ENCODE peak calls at places on chromosomes 11 and 22, in six cellular contexts. One of them, this sample, is unnamed. For H3K27me3, the result is how much of the 10 kb centered on the place peaks cover.

GRCh38 chr11:47340010-47340409 is 12.5 kb downstream of the MYBPC3 start:
- DNase-seq in RWPE2: no peak
- DNase-seq in PC-9: no peak
- DNase-seq in psoas muscle: no peak
- DNase-seq in body of pancreas: no peak
- DNase-seq in tibial nerve: no peak
- DNase-seq in this sample: no peak

GRCh38 chr11:1036303-1036923 is at the start of gene MUC6:
- DNase-seq in RWPE2: no peak
- DNase-seq in PC-9: no peak
- DNase-seq in psoas muscle: no peak
- DNase-seq in body of pancreas: peak
- DNase-seq in tibial nerve: no peak
- DNase-seq in this sample: no peak

GRCh38 chr11:122556605-122557004 is 98.9 kb upstream of the UBASH3B start:
- DNase-seq in RWPE2: no peak
- DNase-seq in PC-9: peak
- DNase-seq in psoas muscle: peak
- DNase-seq in body of pancreas: no peak
- DNase-seq in tibial nerve: no peak
- DNase-seq in this sample: no peak

GRCh38 chr22:38085056-38085455 is 1.1 kb upstream of the SLC16A8 start:
- DNase-seq in RWPE2: no peak
- DNase-seq in PC-9: no peak
- DNase-seq in psoas muscle: peak
- DNase-seq in body of pancreas: no peak
- DNase-seq in tibial nerve: no peak
- DNase-seq in this sample: no peak

GRCh38 chr11:124174001-124174400 is 9.1 kb upstream of the OR10D3 start:
- DNase-seq in RWPE2: no peak
- DNase-seq in PC-9: no peak
- DNase-seq in psoas muscle: no peak
- DNase-seq in body of pancreas: peak
- DNase-seq in tibial nerve: no peak
- DNase-seq in this sample: no peak

GRCh38 chr11:126408901-126409670 is 53.6 kb downstream of the ST3GAL4 start:
- DNase-seq in RWPE2: no peak
- DNase-seq in PC-9: no peak
- DNase-seq in psoas muscle: no peak
- DNase-seq in body of pancreas: no peak
- DNase-seq in tibial nerve: no peak
- DNase-seq in this sample: no peak

GRCh38 chr11:37503411-37504065 is 905.5 kb upstream of the RAG2 start:
- DNase-seq in RWPE2: no peak
- DNase-seq in PC-9: no peak
- DNase-seq in psoas muscle: no peak
- DNase-seq in body of pancreas: no peak
- DNase-seq in tibial nerve: no peak
- DNase-seq in this sample: no peak

GRCh38 chr11:10329935-10330334 is 25.1 kb downstream of the ADM start:
- DNase-seq in RWPE2: no peak
- DNase-seq in PC-9: no peak
- DNase-seq in psoas muscle: no peak
- DNase-seq in body of pancreas: no peak
- DNase-seq in tibial nerve: no peak
- DNase-seq in this sample: no peak

GRCh38 chr22:24061124-24061684 is 50.1 kb downstream of the CABIN1 start:
- DNase-seq in RWPE2: no peak
- DNase-seq in PC-9: no peak
- DNase-seq in psoas muscle: no peak
- DNase-seq in body of pancreas: no peak
- DNase-seq in tibial nerve: no peak
- DNase-seq in this sample: no peak

GRCh38 chr22:17949926-17950473 is 74.4 kb downstream of the MICAL3 start:
- DNase-seq in RWPE2: no peak
- DNase-seq in PC-9: no peak
- DNase-seq in psoas muscle: no peak
- DNase-seq in body of pancreas: no peak
- DNase-seq in tibial nerve: no peak
- DNase-seq in this sample: no peak

GRCh38 chr22:24450600-24450999 is 23.2 kb downstream of the ADORA2A start:
- DNase-seq in RWPE2: peak
- DNase-seq in PC-9: no peak
- DNase-seq in psoas muscle: no peak
- DNase-seq in body of pancreas: no peak
- DNase-seq in tibial nerve: no peak
- DNase-seq in this sample: peak

GRCh38 chr11:75626692-75627536 is 41.9 kb downstream of the MAP6 start:
- DNase-seq in RWPE2: no peak
- DNase-seq in PC-9: no peak
- DNase-seq in psoas muscle: no peak
- DNase-seq in body of pancreas: no peak
- DNase-seq in tibial nerve: no peak
- DNase-seq in this sample: no peak

GRCh38 chr22:29700949-29701927 is 18.6 kb upstream of the CABP7 start:
- DNase-seq in RWPE2: no peak
- DNase-seq in PC-9: peak
- DNase-seq in psoas muscle: no peak
- DNase-seq in body of pancreas: peak
- DNase-seq in tibial nerve: no peak
- DNase-seq in this sample: no peak

GRCh38 chr11:89491141-89491690 is at the start of gene NOX4:
- DNase-seq in RWPE2: peak
- DNase-seq in PC-9: no peak
- DNase-seq in psoas muscle: peak
- DNase-seq in body of pancreas: peak
- DNase-seq in tibial nerve: peak
- DNase-seq in this sample: peak

GRCh38 chr11:37718431-37718999 is 1120.5 kb upstream of the RAG2 start:
- DNase-seq in RWPE2: no peak
- DNase-seq in PC-9: no peak
- DNase-seq in psoas muscle: no peak
- DNase-seq in body of pancreas: no peak
- DNase-seq in tibial nerve: no peak
- DNase-seq in this sample: no peak

GRCh38 chr11:45507916-45508315 is 157.5 kb downstream of the CHST1 start:
- DNase-seq in RWPE2: no peak
- DNase-seq in PC-9: no peak
- DNase-seq in psoas muscle: no peak
- DNase-seq in body of pancreas: no peak
- DNase-seq in tibial nerve: no peak
- DNase-seq in this sample: no peak

GRCh38 chr22:29559853-29560252 is 6.3 kb upstream of the THOC5 start:
- DNase-seq in RWPE2: no peak
- DNase-seq in PC-9: no peak
- DNase-seq in psoas muscle: no peak
- DNase-seq in body of pancreas: no peak
- DNase-seq in tibial nerve: no peak
- DNase-seq in this sample: no peak

GRCh38 chr11:2266586-2267305 is 3.6 kb downstream of the ASCL2 start:
- DNase-seq in RWPE2: peak
- DNase-seq in PC-9: no peak
- DNase-seq in psoas muscle: no peak
- DNase-seq in body of pancreas: no peak
- DNase-seq in tibial nerve: no peak
- DNase-seq in this sample: no peak
- H3K27me3 ChIP-seq in RWPE2: under half
- H3K27me3 ChIP-seq in PC-9: under half
- H3K27me3 ChIP-seq in psoas muscle: under half
- H3K27me3 ChIP-seq in body of pancreas: under half
- H3K27me3 ChIP-seq in tibial nerve: under half
- H3K27me3 ChIP-seq in this sample: half or more

GRCh38 chr11:119728226-119728626 is 774 bp downstream of the NECTIN1 start:
- DNase-seq in RWPE2: no peak
- DNase-seq in PC-9: peak
- DNase-seq in psoas muscle: no peak
- DNase-seq in body of pancreas: no peak
- DNase-seq in tibial nerve: no peak
- DNase-seq in this sample: no peak
- H3K27me3 ChIP-seq in RWPE2: under half
- H3K27me3 ChIP-seq in PC-9: under half
- H3K27me3 ChIP-seq in psoas muscle: under half
- H3K27me3 ChIP-seq in body of pancreas: under half
- H3K27me3 ChIP-seq in tibial nerve: under half
- H3K27me3 ChIP-seq in this sample: under half

GRCh38 chr11:33863418-33864172 is 28.3 kb downstream of the LMO2 start:
- DNase-seq in RWPE2: no peak
- DNase-seq in PC-9: no peak
- DNase-seq in psoas muscle: no peak
- DNase-seq in body of pancreas: no peak
- DNase-seq in tibial nerve: no peak
- DNase-seq in this sample: no peak
- H3K27me3 ChIP-seq in RWPE2: under half
- H3K27me3 ChIP-seq in PC-9: half or more
- H3K27me3 ChIP-seq in psoas muscle: under half
- H3K27me3 ChIP-seq in body of pancreas: under half
- H3K27me3 ChIP-seq in tibial nerve: under half
- H3K27me3 ChIP-seq in this sample: under half

GRCh38 chr11:116701876-116702275 is 70.9 kb downstream of the BUD13 start:
- DNase-seq in RWPE2: no peak
- DNase-seq in PC-9: no peak
- DNase-seq in psoas muscle: no peak
- DNase-seq in body of pancreas: no peak
- DNase-seq in tibial nerve: no peak
- DNase-seq in this sample: no peak
- H3K27me3 ChIP-seq in RWPE2: under half
- H3K27me3 ChIP-seq in PC-9: half or more
- H3K27me3 ChIP-seq in psoas muscle: under half
- H3K27me3 ChIP-seq in body of pancreas: under half
- H3K27me3 ChIP-seq in tibial nerve: under half
- H3K27me3 ChIP-seq in this sample: under half

GRCh38 chr22:49487950-49488349 is 339.7 kb downstream of the BRD1 start:
- DNase-seq in RWPE2: no peak
- DNase-seq in PC-9: peak
- DNase-seq in psoas muscle: no peak
- DNase-seq in body of pancreas: no peak
- DNase-seq in tibial nerve: no peak
- DNase-seq in this sample: no peak

GRCh38 chr22:49483281-49483905 is 344.3 kb downstream of the BRD1 start:
- DNase-seq in RWPE2: no peak
- DNase-seq in PC-9: no peak
- DNase-seq in psoas muscle: no peak
- DNase-seq in body of pancreas: no peak
- DNase-seq in tibial nerve: no peak
- DNase-seq in this sample: no peak

GRCh38 chr22:49488943-49489342 is 338.7 kb downstream of the BRD1 start:
- DNase-seq in RWPE2: no peak
- DNase-seq in PC-9: peak
- DNase-seq in psoas muscle: no peak
- DNase-seq in body of pancreas: no peak
- DNase-seq in tibial nerve: no peak
- DNase-seq in this sample: no peak

GRCh38 chr22:49483946-49484345 is 343.7 kb downstream of the BRD1 start:
- DNase-seq in RWPE2: no peak
- DNase-seq in PC-9: peak
- DNase-seq in psoas muscle: no peak
- DNase-seq in body of pancreas: no peak
- DNase-seq in tibial nerve: no peak
- DNase-seq in this sample: no peak

GRCh38 chr22:49486225-49486624 is 341.4 kb downstream of the BRD1 start:
- DNase-seq in RWPE2: no peak
- DNase-seq in PC-9: no peak
- DNase-seq in psoas muscle: no peak
- DNase-seq in body of pancreas: no peak
- DNase-seq in tibial nerve: no peak
- DNase-seq in this sample: no peak
- H3K27me3 ChIP-seq in RWPE2: under half
- H3K27me3 ChIP-seq in PC-9: under half
- H3K27me3 ChIP-seq in psoas muscle: under half
- H3K27me3 ChIP-seq in body of pancreas: under half
- H3K27me3 ChIP-seq in tibial nerve: under half
- H3K27me3 ChIP-seq in this sample: half or more

DNA sequence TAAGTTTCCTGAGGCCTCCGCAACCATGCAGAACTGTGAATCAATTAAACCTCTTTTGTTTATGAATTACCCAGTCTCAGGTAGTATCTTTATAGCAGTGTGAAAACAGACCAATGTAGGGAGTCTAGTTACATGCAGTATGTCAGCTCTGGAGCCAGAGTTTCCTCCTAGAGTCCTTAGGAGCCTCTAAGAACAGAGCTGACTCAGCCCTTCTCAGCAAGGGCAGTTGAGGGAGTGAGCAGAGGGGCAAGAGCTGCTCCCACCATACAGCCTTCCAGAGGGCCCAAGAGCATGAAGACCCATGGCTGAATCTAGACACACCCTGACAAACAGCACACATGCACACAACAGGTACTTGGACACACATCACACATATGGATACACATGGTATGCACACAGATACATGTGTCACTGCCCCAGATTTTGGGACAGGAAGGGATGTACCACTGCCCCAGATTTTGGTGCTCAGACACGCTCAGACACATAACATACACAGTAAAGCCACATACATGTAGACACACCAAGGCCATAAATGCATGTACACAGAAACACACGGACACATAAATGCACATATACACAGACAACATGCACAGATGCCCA is 13.0 kb upstream of the LRRC32 start:
- DNase-seq in RWPE2: no peak
- DNase-seq in PC-9: no peak
- DNase-seq in psoas muscle: no peak
- DNase-seq in body of pancreas: no peak
- DNase-seq in tibial nerve: no peak
- DNase-seq in this sample: no peak
- H3K27me3 ChIP-seq in RWPE2: under half
- H3K27me3 ChIP-seq in PC-9: under half
- H3K27me3 ChIP-seq in psoas muscle: under half
- H3K27me3 ChIP-seq in body of pancreas: under half
- H3K27me3 ChIP-seq in tibial nerve: under half
- H3K27me3 ChIP-seq in this sample: under half

GRCh38 chr11:69641681-69642548 is 959 bp downstream of the CCND1 start:
- DNase-seq in RWPE2: peak
- DNase-seq in PC-9: no peak
- DNase-seq in psoas muscle: no peak
- DNase-seq in body of pancreas: no peak
- DNase-seq in tibial nerve: no peak
- DNase-seq in this sample: no peak
- H3K27me3 ChIP-seq in RWPE2: under half
- H3K27me3 ChIP-seq in PC-9: under half
- H3K27me3 ChIP-seq in psoas muscle: under half
- H3K27me3 ChIP-seq in body of pancreas: under half
- H3K27me3 ChIP-seq in tibial nerve: under half
- H3K27me3 ChIP-seq in this sample: under half

GRCh38 chr11:125378596-125378995 is 117.5 kb downstream of the FEZ1 start:
- DNase-seq in RWPE2: no peak
- DNase-seq in PC-9: no peak
- DNase-seq in psoas muscle: no peak
- DNase-seq in body of pancreas: no peak
- DNase-seq in tibial nerve: no peak
- DNase-seq in this sample: no peak
- H3K27me3 ChIP-seq in RWPE2: under half
- H3K27me3 ChIP-seq in PC-9: half or more
- H3K27me3 ChIP-seq in psoas muscle: under half
- H3K27me3 ChIP-seq in body of pancreas: under half
- H3K27me3 ChIP-seq in tibial nerve: under half
- H3K27me3 ChIP-seq in this sample: under half

This sample was measured in left ventricle myocardium inferior.